ENCODE peak calls at places on chromosome 1, in seven cellular contexts. One of them, this sample, is unnamed.

GRCh38 chr1:213008564-213008963 is 7.1 kb downstream of the ANGEL2 start:
- DNase-seq in epithelial cell of esophagus: no peak
- DNase-seq in AG08396: no peak
- DNase-seq in lower lobe of right lung: no peak
- DNase-seq in activated T-cell treated with anti-CD3 and anti-CD28 coated beads for 48 hours: no peak
- DNase-seq in fibroblast of mammary gland: no peak
- DNase-seq in GM03348: no peak
- DNase-seq in this sample: no peak

GRCh38 chr1:206521002-206521585 is 13.8 kb downstream of the RASSF5 start:
- DNase-seq in fibroblast of mammary gland: no peak
- DNase-seq in epithelial cell of esophagus: peak
- DNase-seq in lower lobe of right lung: no peak
- DNase-seq in activated T-cell treated with anti-CD3 and anti-CD28 coated beads for 48 hours: no peak
- DNase-seq in GM03348: no peak
- DNase-seq in AG08396: no peak
- DNase-seq in this sample: no peak

GRCh38 chr1:10082785-10083479 is 50.2 kb downstream of the UBE4B start:
- DNase-seq in GM03348: peak
- DNase-seq in epithelial cell of esophagus: peak
- DNase-seq in AG08396: peak
- DNase-seq in lower lobe of right lung: no peak
- DNase-seq in fibroblast of mammary gland: peak
- DNase-seq in activated T-cell treated with anti-CD3 and anti-CD28 coated beads for 48 hours: no peak
- DNase-seq in this sample: no peak

GRCh38 chr1:31183927-31184554 is 55.6 kb downstream of the NKAIN1 start:
- DNase-seq in epithelial cell of esophagus: peak
- DNase-seq in fibroblast of mammary gland: peak
- DNase-seq in lower lobe of right lung: no peak
- DNase-seq in activated T-cell treated with anti-CD3 and anti-CD28 coated beads for 48 hours: peak
- DNase-seq in AG08396: peak
- DNase-seq in GM03348: peak
- DNase-seq in this sample: no peak

GRCh38 chr1:212749924-212750535 is 41.5 kb downstream of the NSL1 start:
- DNase-seq in activated T-cell treated with anti-CD3 and anti-CD28 coated beads for 48 hours: no peak
- DNase-seq in lower lobe of right lung: no peak
- DNase-seq in GM03348: peak
- DNase-seq in AG08396: peak
- DNase-seq in fibroblast of mammary gland: peak
- DNase-seq in epithelial cell of esophagus: peak
- DNase-seq in this sample: no peak

GRCh38 chr1:212858461-212859265 is 588 bp downstream of the FLVCR1 start:
- DNase-seq in fibroblast of mammary gland: peak
- DNase-seq in epithelial cell of esophagus: peak
- DNase-seq in activated T-cell treated with anti-CD3 and anti-CD28 coated beads for 48 hours: peak
- DNase-seq in lower lobe of right lung: peak
- DNase-seq in AG08396: peak
- DNase-seq in GM03348: peak
- DNase-seq in this sample: no peak

GRCh38 chr1:73998348-73998959 is 199.5 kb downstream of the LRRIQ3 start:
- DNase-seq in lower lobe of right lung: no peak
- DNase-seq in fibroblast of mammary gland: peak
- DNase-seq in activated T-cell treated with anti-CD3 and anti-CD28 coated beads for 48 hours: no peak
- DNase-seq in AG08396: no peak
- DNase-seq in GM03348: peak
- DNase-seq in epithelial cell of esophagus: peak
- DNase-seq in this sample: no peak

GRCh38 chr1:185636848-185637247 is 97.3 kb upstream of the HMCN1 start:
- DNase-seq in activated T-cell treated with anti-CD3 and anti-CD28 coated beads for 48 hours: peak
- DNase-seq in GM03348: no peak
- DNase-seq in epithelial cell of esophagus: peak
- DNase-seq in AG08396: no peak
- DNase-seq in fibroblast of mammary gland: no peak
- DNase-seq in lower lobe of right lung: no peak
- DNase-seq in this sample: no peak

GRCh38 chr1:79197421-79197820 is 190.9 kb upstream of the ADGRL4 start:
- DNase-seq in GM03348: peak
- DNase-seq in lower lobe of right lung: no peak
- DNase-seq in epithelial cell of esophagus: peak
- DNase-seq in activated T-cell treated with anti-CD3 and anti-CD28 coated beads for 48 hours: no peak
- DNase-seq in AG08396: no peak
- DNase-seq in fibroblast of mammary gland: peak
- DNase-seq in this sample: no peak

GRCh38 chr1:78797108-78797781 is 147.6 kb downstream of the IFI44 start:
- DNase-seq in AG08396: no peak
- DNase-seq in fibroblast of mammary gland: no peak
- DNase-seq in lower lobe of right lung: no peak
- DNase-seq in epithelial cell of esophagus: no peak
- DNase-seq in GM03348: no peak
- DNase-seq in activated T-cell treated with anti-CD3 and anti-CD28 coated beads for 48 hours: no peak
- DNase-seq in this sample: no peak

GRCh38 chr1:164561461-164561860 is 2.5 kb downstream of the PBX1 start:
- DNase-seq in fibroblast of mammary gland: peak
- DNase-seq in lower lobe of right lung: no peak
- DNase-seq in activated T-cell treated with anti-CD3 and anti-CD28 coated beads for 48 hours: no peak
- DNase-seq in epithelial cell of esophagus: no peak
- DNase-seq in AG08396: no peak
- DNase-seq in GM03348: no peak
- DNase-seq in this sample: no peak

GRCh38 chr1:157483635-157484034 is 68.7 kb downstream of the FCRL5 start:
- DNase-seq in AG08396: no peak
- DNase-seq in GM03348: no peak
- DNase-seq in fibroblast of mammary gland: no peak
- DNase-seq in epithelial cell of esophagus: no peak
- DNase-seq in lower lobe of right lung: no peak
- DNase-seq in activated T-cell treated with anti-CD3 and anti-CD28 coated beads for 48 hours: no peak
- DNase-seq in this sample: no peak

GRCh38 chr1:94883688-94884087 is 43.2 kb downstream of the CNN3 start:
- DNase-seq in fibroblast of mammary gland: peak
- DNase-seq in lower lobe of right lung: no peak
- DNase-seq in AG08396: peak
- DNase-seq in GM03348: peak
- DNase-seq in activated T-cell treated with anti-CD3 and anti-CD28 coated beads for 48 hours: no peak
- DNase-seq in epithelial cell of esophagus: no peak
- DNase-seq in this sample: no peak

GRCh38 chr1:240149488-240150094 is 57.9 kb downstream of the FMN2 start:
- DNase-seq in activated T-cell treated with anti-CD3 and anti-CD28 coated beads for 48 hours: no peak
- DNase-seq in fibroblast of mammary gland: peak
- DNase-seq in AG08396: peak
- DNase-seq in epithelial cell of esophagus: peak
- DNase-seq in lower lobe of right lung: no peak
- DNase-seq in GM03348: peak
- DNase-seq in this sample: no peak

GRCh38 chr1:42765832-42766722 is 751 bp downstream of the P3H1 start:
- DNase-seq in fibroblast of mammary gland: peak
- DNase-seq in epithelial cell of esophagus: peak
- DNase-seq in lower lobe of right lung: no peak
- DNase-seq in activated T-cell treated with anti-CD3 and anti-CD28 coated beads for 48 hours: peak
- DNase-seq in AG08396: peak
- DNase-seq in GM03348: peak
- DNase-seq in this sample: no peak

GRCh38 chr1:53327183-53327941 is 508 bp downstream of the LRP8 start:
- DNase-seq in activated T-cell treated with anti-CD3 and anti-CD28 coated beads for 48 hours: peak
- DNase-seq in fibroblast of mammary gland: peak
- DNase-seq in AG08396: peak
- DNase-seq in GM03348: peak
- DNase-seq in lower lobe of right lung: peak
- DNase-seq in epithelial cell of esophagus: peak
- DNase-seq in this sample: peak

GRCh38 chr1:23598424-23598823 is 39.1 kb upstream of the ID3 start:
- DNase-seq in GM03348: no peak
- DNase-seq in lower lobe of right lung: no peak
- DNase-seq in activated T-cell treated with anti-CD3 and anti-CD28 coated beads for 48 hours: no peak
- DNase-seq in epithelial cell of esophagus: no peak
- DNase-seq in fibroblast of mammary gland: no peak
- DNase-seq in AG08396: no peak
- DNase-seq in this sample: no peak

GRCh38 chr1:165597883-165598675 is 33.0 kb upstream of the MGST3 start:
- DNase-seq in epithelial cell of esophagus: peak
- DNase-seq in lower lobe of right lung: peak
- DNase-seq in AG08396: peak
- DNase-seq in activated T-cell treated with anti-CD3 and anti-CD28 coated beads for 48 hours: peak
- DNase-seq in fibroblast of mammary gland: peak
- DNase-seq in GM03348: peak
- DNase-seq in this sample: peak

GRCh38 chr1:160260436-160261382 is 1.6 kb downstream of the DCAF8 start:
- DNase-seq in activated T-cell treated with anti-CD3 and anti-CD28 coated beads for 48 hours: no peak
- DNase-seq in GM03348: peak
- DNase-seq in epithelial cell of esophagus: peak
- DNase-seq in AG08396: peak
- DNase-seq in lower lobe of right lung: no peak
- DNase-seq in fibroblast of mammary gland: peak
- DNase-seq in this sample: no peak

GRCh38 chr1:28313710-28314510 is 14.9 kb upstream of the MED18 start:
- DNase-seq in GM03348: peak
- DNase-seq in fibroblast of mammary gland: peak
- DNase-seq in activated T-cell treated with anti-CD3 and anti-CD28 coated beads for 48 hours: no peak
- DNase-seq in AG08396: peak
- DNase-seq in lower lobe of right lung: peak
- DNase-seq in epithelial cell of esophagus: peak
- DNase-seq in this sample: peak

GRCh38 chr1:41240806-41241747 is 1.0 kb downstream of the SCMH1 start:
- DNase-seq in GM03348: peak
- DNase-seq in lower lobe of right lung: peak
- DNase-seq in activated T-cell treated with anti-CD3 and anti-CD28 coated beads for 48 hours: peak
- DNase-seq in AG08396: peak
- DNase-seq in epithelial cell of esophagus: peak
- DNase-seq in fibroblast of mammary gland: peak
- DNase-seq in this sample: peak

GRCh38 chr1:209576392-209576791 is 7.1 kb upstream of the CAMK1G start:
- DNase-seq in lower lobe of right lung: no peak
- DNase-seq in epithelial cell of esophagus: no peak
- DNase-seq in GM03348: no peak
- DNase-seq in activated T-cell treated with anti-CD3 and anti-CD28 coated beads for 48 hours: no peak
- DNase-seq in AG08396: no peak
- DNase-seq in fibroblast of mammary gland: no peak
- DNase-seq in this sample: no peak